ENCODE peak calls at places on chromosomes 13 and 19, in six cellular contexts. D is transverse colon, Z is esophagus squamous epithelium, Q is stomach, H is ovary, W is breast epithelium. E is an unnamed sample.

GRCh38 chr13:50537029-50537428 is 306.5 kb downstream of the DLEU7 start:
- DNase-seq in H (no peak), Z (no peak), Q (no peak), W (no peak), D (no peak), E (no peak)

GRCh38 chr13:110470272-110471009 is 91.1 kb downstream of the RAB20 start:
- DNase-seq in D (no peak), H (no peak), Z (no peak), Q (no peak), W (no peak), E (no peak)

GRCh38 chr13:113491418-113491883 is 940 bp upstream of the DCUN1D2 start:
- DNase-seq in W (no peak), D (peak; percentile 33), Z (no peak), Q (peak; percentile 37), H (peak; percentile 49), E (peak; percentile 54)

GRCh38 chr13:19984430-19985218 is 26.1 kb downstream of the ZMYM2 start:
- DNase-seq in Z (no peak), D (no peak), W (no peak), H (no peak), Q (no peak), E (no peak)

GRCh38 chr13:39451860-39452301 is 151.1 kb downstream of the LHFPL6 start:
- DNase-seq in D (peak; percentile 11), H (peak; percentile 36), W (no peak), Z (no peak), Q (no peak), E (peak; percentile 64)

GRCh38 chr13:20570540-20570939 is 3.6 kb downstream of the IFT88 start:
- DNase-seq in Z (no peak), W (no peak), D (no peak), H (no peak), Q (no peak), E (no peak)

GRCh38 chr13:96052655-96053002 is 572 bp downstream of the UGGT2 start:
- DNase-seq in D (no peak), W (no peak), Z (no peak), H (no peak), Q (no peak), E (no peak)

GRCh38 chr13:111031531-111031961 is 83.6 kb upstream of the ARHGEF7 start:
- DNase-seq in W (no peak), Q (no peak), D (peak; percentile 17), Z (no peak), H (no peak), E (no peak)

GRCh38 chr19:31220540-31220939 is 128.7 kb downstream of the TSHZ3 start:
- DNase-seq in W (no peak), H (no peak), Q (no peak), D (no peak), Z (no peak), E (no peak)

GRCh38 chr13:19289180-19289579 is 107.6 kb upstream of the TUBA3C start:
- DNase-seq in W (no peak), D (no peak), H (no peak), Q (no peak), Z (no peak), E (no peak)

GRCh38 chr19:30407310-30407709 is 35.1 kb downstream of the ZNF536 start:
- DNase-seq in D (no peak), W (no peak), Q (no peak), Z (no peak), H (no peak), E (no peak)

GRCh38 chr19:17305517-17306284 is at the start of gene MRPL34:
- DNase-seq in Q (peak; percentile 99), Z (peak; percentile 95), H (peak; percentile 96), D (peak; percentile 98), W (peak; percentile 99), E (peak; percentile 99)

GRCh38 chr13:77698211-77699058 is 948 bp downstream of the SLAIN1 start:
- DNase-seq in Q (peak; percentile 46), D (peak; percentile 44), W (no peak), H (peak; percentile 20), Z (no peak), E (peak; percentile 42)

GRCh38 chr13:51819544-51819943 is 15.6 kb upstream of the DHRS12 start:
- DNase-seq in Q (no peak), W (no peak), Z (no peak), H (no peak), D (no peak), E (no peak)

GRCh38 chr13:51816604-51817254 is 12.8 kb upstream of the DHRS12 start:
- DNase-seq in Z (no peak), W (no peak), D (no peak), Q (no peak), H (no peak), E (no peak)

GRCh38 chr13:51817717-51818116 is 13.8 kb upstream of the DHRS12 start:
- DNase-seq in D (no peak), W (no peak), H (no peak), Q (no peak), Z (no peak), E (no peak)

GRCh38 chr13:51818771-51819511 is 15.0 kb upstream of the DHRS12 start:
- DNase-seq in Q (peak; percentile 53), Z (no peak), W (no peak), H (no peak), D (no peak), E (no peak)

GRCh38 chr13:51818276-51818675 is 14.3 kb upstream of the DHRS12 start:
- DNase-seq in Q (no peak), Z (no peak), H (no peak), D (no peak), W (no peak), E (no peak)
- TF ChIP-seq CTCF in Q (no peak), Z (no peak), H (no peak), D (no peak), W (no peak), E (no peak)

DNA sequence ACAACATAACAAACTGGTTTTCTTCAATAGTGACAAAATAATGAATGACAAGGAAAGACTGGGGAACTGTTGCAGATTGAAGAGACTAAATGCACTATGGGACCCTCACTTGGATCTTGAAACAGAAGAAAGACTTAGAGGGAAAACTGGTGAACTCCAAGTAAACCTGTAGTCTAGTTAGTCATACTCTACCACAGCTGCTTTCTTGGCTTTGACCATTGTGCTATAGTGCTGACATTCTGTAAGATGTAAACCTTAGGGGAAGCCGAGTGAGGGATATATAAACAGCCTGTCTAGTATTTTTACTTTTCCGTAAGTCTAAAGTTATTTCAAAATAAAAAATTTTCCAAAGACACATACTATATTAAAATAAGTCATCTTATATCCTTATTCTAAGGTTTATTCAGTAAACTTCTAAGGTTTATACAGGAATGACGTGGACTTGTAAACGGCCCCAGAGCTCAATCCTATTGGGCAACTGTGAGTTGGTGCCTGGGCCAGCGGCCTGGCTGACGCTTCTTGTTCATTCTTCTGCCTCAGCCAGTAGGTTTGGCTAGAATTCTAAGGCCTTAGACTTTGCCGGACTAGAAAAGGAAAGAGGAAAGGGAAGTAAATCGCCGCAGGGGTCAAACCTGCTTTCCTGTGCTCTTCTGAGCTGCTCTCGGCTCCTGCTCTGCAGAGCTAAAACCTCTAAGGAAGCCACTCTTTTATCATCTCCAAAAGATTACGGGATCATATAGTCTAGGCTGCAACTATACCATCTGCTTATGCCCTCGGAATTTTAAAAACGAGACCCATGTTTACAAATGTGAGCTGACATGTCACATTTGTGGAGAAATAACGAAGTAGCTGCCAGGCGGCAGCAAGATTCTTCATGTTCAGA is 33.7 kb upstream of the UBE2L5 start:
- DNase-seq in W (peak; percentile 75), H (peak; percentile 67), Q (no peak), D (no peak), Z (peak; percentile 5), E (no peak)
- TF ChIP-seq POLR2A in W (no peak), H (no peak), Q (no peak), D (no peak), Z (no peak), E (no peak)

GRCh38 chr19:38869160-38869835 is 8.8 kb downstream of the RINL start:
- DNase-seq in Z (no peak), Q (no peak), D (peak; percentile 57), W (no peak), H (no peak), E (peak; percentile 49)
- H3K4me3 ChIP-seq in Z (peak overlapping the region; percentile 50), Q (peak overlapping the region; percentile 47), D (peak overlapping the region; percentile 48), W (peak overlapping the region; percentile 62), H (peak overlapping the region; percentile 37), E (peak overlapping the region; percentile 40)

DNA sequence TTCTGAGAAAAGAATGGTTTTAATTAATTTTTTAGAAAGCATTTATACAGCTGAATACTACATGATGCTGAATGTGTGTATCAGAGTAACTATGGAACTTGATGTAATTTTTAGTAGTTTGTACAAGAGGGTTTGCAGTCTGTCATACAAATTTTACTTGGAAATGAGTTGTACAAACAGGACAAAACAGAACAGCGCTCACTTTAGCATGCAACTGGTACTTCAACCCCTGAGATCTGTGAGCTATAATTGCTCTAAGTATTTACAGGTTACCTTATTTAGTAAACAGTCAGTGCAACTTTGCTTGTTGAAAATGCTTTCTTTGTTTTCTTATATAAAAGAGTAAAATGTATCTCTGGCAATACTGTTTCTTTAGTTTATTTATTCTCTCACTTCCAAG is 719 bp downstream of the TNFRSF19 start:
- DNase-seq in H (no peak), Z (no peak), Q (no peak), W (no peak), D (no peak), E (no peak)
- TF ChIP-seq CTCF in H (no peak), Z (no peak), Q (no peak), W (no peak), D (no peak), E (no peak)

E was measured in body of pancreas.